ENCODE peak calls at places on chromosomes 3 and 15, in eight cellular contexts. H, T, C, I, D, F, Y and A are unnamed samples. For H3K36me3, the result is how much of the 10 kb centered on the place peaks cover.

GRCh38 chr15:95284933-95285401 is 1045.5 kb upstream of the NR2F2 start:
- DNase-seq in H (no peak), T (peak), C (peak), I (peak), D (no peak), F (peak), Y (peak), A (no peak)

GRCh38 chr3:147620906-147621305 is 211.7 kb downstream of the ZIC1 start:
- DNase-seq in H (no peak), T (no peak), C (no peak), I (no peak), D (no peak), F (peak), Y (peak), A (no peak)

GRCh38 chr3:34216713-34217346 is 418.4 kb downstream of the PDCD6IP start:
- DNase-seq in H (no peak), T (no peak), C (no peak), I (no peak), D (no peak), F (no peak), Y (no peak), A (no peak)

GRCh38 chr15:93703092-93703785 is 528.1 kb upstream of the MCTP2 start:
- DNase-seq in H (no peak), T (no peak), C (no peak), I (no peak), D (no peak), F (peak), Y (no peak), A (no peak)

GRCh38 chr15:19973718-19974117 is 567.9 kb downstream of the GOLGA6L6 start:
- DNase-seq in H (no peak), T (no peak), C (no peak), I (no peak), D (peak), F (no peak), Y (no peak), A (no peak)

GRCh38 chr15:77538011-77538410 is 94.7 kb downstream of the LINGO1 start:
- DNase-seq in H (no peak), T (no peak), C (no peak), I (no peak), D (no peak), F (no peak), Y (no peak), A (no peak)

GRCh38 chr3:169498336-169498735 is 165.2 kb downstream of the MECOM start:
- DNase-seq in H (no peak), T (no peak), C (peak), I (no peak), D (no peak), F (no peak), Y (no peak), A (no peak)

GRCh38 chr3:171258316-171258715 is 201.9 kb downstream of the TNIK start:
- DNase-seq in H (no peak), T (peak), C (no peak), I (no peak), D (no peak), F (peak), Y (peak), A (no peak)

GRCh38 chr15:38853608-38854007 is 289.0 kb upstream of the RASGRP1 start:
- DNase-seq in H (peak), T (peak), C (peak), I (no peak), D (peak), F (no peak), Y (peak), A (no peak)

GRCh38 chr3:101884776-101885175 is 35.5 kb downstream of the NFKBIZ start:
- DNase-seq in H (no peak), T (no peak), C (no peak), I (no peak), D (no peak), F (no peak), Y (no peak), A (no peak)

GRCh38 chr3:195147649-195148121 is 123.3 kb downstream of the XXYLT1 start:
- DNase-seq in H (no peak), T (no peak), C (no peak), I (no peak), D (no peak), F (no peak), Y (peak), A (no peak)

GRCh38 chr15:66646308-66646707 is 55.7 kb upstream of the SMAD6 start:
- DNase-seq in H (no peak), T (no peak), C (no peak), I (no peak), D (no peak), F (peak), Y (peak), A (no peak)

GRCh38 chr15:75655911-75656310 is 8.2 kb downstream of the SNX33 start:
- DNase-seq in H (no peak), T (no peak), C (no peak), I (no peak), D (no peak), F (no peak), Y (no peak), A (no peak)

GRCh38 chr3:5019411-5020261 is 40.4 kb downstream of the BHLHE40 start:
- DNase-seq in H (no peak), T (no peak), C (no peak), I (no peak), D (no peak), F (no peak), Y (peak), A (no peak)

GRCh38 chr15:39442898-39443297 is 138.0 kb upstream of the THBS1 start:
- DNase-seq in H (no peak), T (no peak), C (peak), I (no peak), D (no peak), F (no peak), Y (peak), A (no peak)

GRCh38 chr3:97996988-97997387 is 24.8 kb upstream of the RIOX2 start:
- DNase-seq in H (no peak), T (no peak), C (no peak), I (no peak), D (no peak), F (no peak), Y (no peak), A (no peak)

GRCh38 chr15:58161436-58161835 is 23.3 kb downstream of the AQP9 start:
- DNase-seq in H (no peak), T (no peak), C (no peak), I (no peak), D (no peak), F (no peak), Y (no peak), A (no peak)

GRCh38 chr3:110314512-110315114 is 757.0 kb upstream of the NECTIN3 start:
- DNase-seq in H (peak), T (peak), C (peak), I (no peak), D (peak), F (peak), Y (peak), A (no peak)

GRCh38 chr15:80599359-80599758 is 95.8 kb upstream of the ABHD17C start:
- DNase-seq in H (no peak), T (no peak), C (peak), I (no peak), D (no peak), F (peak), Y (peak), A (no peak)

GRCh38 chr3:49327485-49327884 is 12.4 kb downstream of the USP4 start:
- DNase-seq in H (no peak), T (peak), C (peak), I (no peak), D (no peak), F (no peak), Y (peak), A (no peak)
- H3K36me3 ChIP-seq in H (under half), T (under half), C (under half), I (under half), D (half or more), F (under half), Y (half or more), A (under half)

DNA sequence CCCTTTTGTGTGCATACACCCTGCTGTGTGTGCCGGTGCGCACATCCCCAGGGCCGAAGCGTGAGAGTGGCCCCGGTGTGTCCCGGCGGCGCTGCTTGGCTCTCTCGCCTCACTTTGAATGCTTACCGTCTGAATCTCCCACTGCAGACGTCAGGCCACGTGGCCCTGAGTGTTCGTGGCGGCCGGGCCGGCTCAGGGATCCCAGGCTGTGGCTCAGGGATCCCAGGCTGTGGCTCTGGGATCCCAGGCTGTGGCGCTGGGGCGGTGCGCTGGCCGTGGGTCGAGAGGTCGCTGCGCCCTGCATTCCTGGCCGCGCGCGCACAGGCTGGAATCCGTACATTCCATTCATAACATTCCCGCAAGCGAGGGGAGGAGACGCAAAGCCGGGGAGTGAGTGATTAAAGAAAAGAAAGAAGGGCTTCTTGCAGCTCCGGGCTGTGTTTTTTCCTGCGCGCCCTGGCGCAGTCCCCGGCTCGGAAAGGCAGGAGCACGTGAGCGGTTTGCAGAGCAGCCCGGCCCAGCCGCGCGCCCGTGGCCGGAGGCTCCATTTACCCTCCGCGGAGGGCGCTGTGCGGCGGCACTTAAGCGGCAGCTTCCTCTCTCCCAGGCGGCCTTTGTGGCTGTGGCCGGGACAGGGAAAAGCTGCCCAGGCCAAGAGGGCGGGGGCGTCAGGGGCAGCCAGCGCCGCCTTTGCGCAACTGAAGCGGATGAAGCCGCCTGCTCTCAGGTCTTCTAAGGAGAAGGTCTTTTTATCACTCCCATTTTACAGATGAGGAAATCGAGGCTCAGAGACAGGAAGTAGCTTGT is 87.0 kb upstream of the ALDH1L1 start:
- DNase-seq in H (peak), T (peak), C (peak), I (peak), D (peak), F (peak), Y (peak), A (no peak)
- H3K9ac ChIP-seq in H (no peak), T (peak), C (no peak), I (peak), D (peak), F (peak), Y (peak), A (no peak)

GRCh38 chr15:41798607-41799487 is 24.6 kb downstream of the MAPKBP1 start:
- DNase-seq in H (no peak), T (no peak), C (peak), I (no peak), D (no peak), F (peak), Y (peak), A (no peak)

GRCh38 chr15:41797194-41797593 is 22.9 kb downstream of the MAPKBP1 start:
- DNase-seq in H (no peak), T (no peak), C (peak), I (no peak), D (no peak), F (no peak), Y (no peak), A (no peak)

GRCh38 chr15:41796457-41796856 is 22.2 kb downstream of the MAPKBP1 start:
- DNase-seq in H (no peak), T (no peak), C (peak), I (no peak), D (no peak), F (peak), Y (peak), A (peak)

GRCh38 chr15:41794081-41794480 is 19.8 kb downstream of the MAPKBP1 start:
- DNase-seq in H (no peak), T (no peak), C (peak), I (no peak), D (no peak), F (no peak), Y (peak), A (no peak)

GRCh38 chr15:41795996-41796395 is 21.7 kb downstream of the MAPKBP1 start:
- DNase-seq in H (no peak), T (no peak), C (no peak), I (no peak), D (no peak), F (no peak), Y (peak), A (peak)
- H3K4me3 ChIP-seq in H (no peak), T (no peak), C (no peak), I (no peak), D (no peak), F (no peak), Y (peak), A (peak)

GRCh38 chr15:40722354-40722753 is 27.4 kb downstream of the RAD51 start:
- DNase-seq in H (no peak), T (no peak), C (no peak), I (no peak), D (no peak), F (no peak), Y (no peak), A (no peak)
- H3K36me3 ChIP-seq in H (under half), T (under half), C (under half), I (under half), D (under half), F (under half), Y (under half), A (under half)